ENCODE peak calls at places on chromosomes 12 and 14, in five cellular contexts. One of them, this sample, is unnamed.
A peak's percentile ranks its signal among the peaks of the same experiment; 100 is the strongest.

GRCh38 chr14:24094839-24095195 is 706 bp downstream of the PCK2 start:
- DNase-seq in heart left ventricle: no peak
- DNase-seq in fibroblast of the aortic adventitia: peak; percentile 6
- DNase-seq in NCI-H524 treated with DMSO at 0.1 percent for 48 hours: no peak
- DNase-seq in posterior cingulate gyrus: no peak
- DNase-seq in this sample: no peak

GRCh38 chr12:31662176-31662849 is 2.8 kb downstream of the ETFBKMT start:
- DNase-seq in heart left ventricle: no peak
- DNase-seq in fibroblast of the aortic adventitia: no peak
- DNase-seq in NCI-H524 treated with DMSO at 0.1 percent for 48 hours: no peak
- DNase-seq in posterior cingulate gyrus: no peak
- DNase-seq in this sample: no peak

GRCh38 chr14:36981832-36982528 is 190.4 kb downstream of the SLC25A21 start:
- DNase-seq in heart left ventricle: no peak
- DNase-seq in fibroblast of the aortic adventitia: peak; percentile 55
- DNase-seq in NCI-H524 treated with DMSO at 0.1 percent for 48 hours: no peak
- DNase-seq in posterior cingulate gyrus: no peak
- DNase-seq in this sample: no peak

GRCh38 chr14:22388669-22389625 is 200.1 kb downstream of the DAD1 start:
- DNase-seq in heart left ventricle: no peak
- DNase-seq in fibroblast of the aortic adventitia: peak; percentile 43
- DNase-seq in NCI-H524 treated with DMSO at 0.1 percent for 48 hours: no peak
- DNase-seq in posterior cingulate gyrus: peak; percentile 45
- DNase-seq in this sample: no peak

GRCh38 chr14:35808076-35808657 is 928 bp downstream of the RALGAPA1 start:
- DNase-seq in heart left ventricle: no peak
- DNase-seq in fibroblast of the aortic adventitia: peak; percentile 25
- DNase-seq in NCI-H524 treated with DMSO at 0.1 percent for 48 hours: no peak
- DNase-seq in posterior cingulate gyrus: no peak
- DNase-seq in this sample: peak; percentile 24

GRCh38 chr14:100872241-100872640 is 31.3 kb downstream of the RTL1 start:
- DNase-seq in heart left ventricle: no peak
- DNase-seq in fibroblast of the aortic adventitia: no peak
- DNase-seq in NCI-H524 treated with DMSO at 0.1 percent for 48 hours: no peak
- DNase-seq in posterior cingulate gyrus: no peak
- DNase-seq in this sample: no peak

GRCh38 chr12:9907769-9908168 is 24.4 kb downstream of the CLEC2A start:
- DNase-seq in heart left ventricle: no peak
- DNase-seq in fibroblast of the aortic adventitia: no peak
- DNase-seq in NCI-H524 treated with DMSO at 0.1 percent for 48 hours: no peak
- DNase-seq in posterior cingulate gyrus: no peak
- DNase-seq in this sample: no peak

GRCh38 chr12:106025129-106025528 is 113.6 kb downstream of the NUAK1 start:
- DNase-seq in heart left ventricle: no peak
- DNase-seq in fibroblast of the aortic adventitia: no peak
- DNase-seq in NCI-H524 treated with DMSO at 0.1 percent for 48 hours: no peak
- DNase-seq in posterior cingulate gyrus: no peak
- DNase-seq in this sample: no peak

GRCh38 chr14:55123101-55123500 is 6.0 kb upstream of the LGALS3 start:
- DNase-seq in heart left ventricle: no peak
- DNase-seq in fibroblast of the aortic adventitia: peak; percentile 93
- DNase-seq in NCI-H524 treated with DMSO at 0.1 percent for 48 hours: no peak
- DNase-seq in posterior cingulate gyrus: no peak
- DNase-seq in this sample: no peak

GRCh38 chr14:24839617-24840203 is 205.7 kb upstream of the GZMB start:
- DNase-seq in heart left ventricle: no peak
- DNase-seq in fibroblast of the aortic adventitia: no peak
- DNase-seq in NCI-H524 treated with DMSO at 0.1 percent for 48 hours: no peak
- DNase-seq in posterior cingulate gyrus: no peak
- DNase-seq in this sample: no peak

GRCh38 chr12:542290-543113 is 82.8 kb downstream of the B4GALNT3 start:
- DNase-seq in heart left ventricle: peak; percentile 50
- DNase-seq in fibroblast of the aortic adventitia: no peak
- DNase-seq in NCI-H524 treated with DMSO at 0.1 percent for 48 hours: peak; percentile 72
- DNase-seq in posterior cingulate gyrus: no peak
- DNase-seq in this sample: no peak

GRCh38 chr12:127230843-127231260 is 1036.1 kb upstream of the TMEM132C start:
- DNase-seq in heart left ventricle: no peak
- DNase-seq in fibroblast of the aortic adventitia: peak; percentile 96
- DNase-seq in NCI-H524 treated with DMSO at 0.1 percent for 48 hours: no peak
- DNase-seq in posterior cingulate gyrus: no peak
- DNase-seq in this sample: no peak

GRCh38 chr12:96882862-96883261 is 24.2 kb upstream of the NEDD1 start:
- DNase-seq in heart left ventricle: no peak
- DNase-seq in fibroblast of the aortic adventitia: peak; percentile 77
- DNase-seq in NCI-H524 treated with DMSO at 0.1 percent for 48 hours: no peak
- DNase-seq in posterior cingulate gyrus: no peak
- DNase-seq in this sample: no peak

GRCh38 chr12:20148241-20148640 is 220.1 kb upstream of the PDE3A start:
- DNase-seq in heart left ventricle: no peak
- DNase-seq in fibroblast of the aortic adventitia: no peak
- DNase-seq in NCI-H524 treated with DMSO at 0.1 percent for 48 hours: no peak
- DNase-seq in posterior cingulate gyrus: no peak
- DNase-seq in this sample: no peak

GRCh38 chr12:84912191-84913142 is at the start of gene SLC6A15:
- DNase-seq in heart left ventricle: no peak
- DNase-seq in fibroblast of the aortic adventitia: peak; percentile 86
- DNase-seq in NCI-H524 treated with DMSO at 0.1 percent for 48 hours: peak; percentile 44
- DNase-seq in posterior cingulate gyrus: peak; percentile 79
- DNase-seq in this sample: peak; percentile 90

GRCh38 chr12:15584366-15585041 is 204.7 kb downstream of the EPS8 start:
- DNase-seq in heart left ventricle: no peak
- DNase-seq in fibroblast of the aortic adventitia: peak; percentile 91
- DNase-seq in NCI-H524 treated with DMSO at 0.1 percent for 48 hours: no peak
- DNase-seq in posterior cingulate gyrus: no peak
- DNase-seq in this sample: no peak

GRCh38 chr12:63294327-63294632 is 143.3 kb upstream of the AVPR1A start:
- DNase-seq in heart left ventricle: no peak
- DNase-seq in fibroblast of the aortic adventitia: peak; percentile 39
- DNase-seq in NCI-H524 treated with DMSO at 0.1 percent for 48 hours: no peak
- DNase-seq in posterior cingulate gyrus: no peak
- DNase-seq in this sample: no peak

GRCh38 chr14:32022938-32023466 is 54.1 kb upstream of the ARHGAP5 start:
- DNase-seq in heart left ventricle: no peak
- DNase-seq in fibroblast of the aortic adventitia: no peak
- DNase-seq in NCI-H524 treated with DMSO at 0.1 percent for 48 hours: no peak
- DNase-seq in posterior cingulate gyrus: no peak
- DNase-seq in this sample: no peak

GRCh38 chr14:97177016-97177415 is 379.8 kb downstream of the VRK1 start:
- DNase-seq in heart left ventricle: no peak
- DNase-seq in fibroblast of the aortic adventitia: no peak
- DNase-seq in NCI-H524 treated with DMSO at 0.1 percent for 48 hours: peak; percentile 44
- DNase-seq in posterior cingulate gyrus: no peak
- DNase-seq in this sample: no peak

GRCh38 chr14:58955294-58955821 is 233.1 kb upstream of the DAAM1 start:
- DNase-seq in heart left ventricle: no peak
- DNase-seq in fibroblast of the aortic adventitia: peak; percentile 74
- DNase-seq in NCI-H524 treated with DMSO at 0.1 percent for 48 hours: no peak
- DNase-seq in posterior cingulate gyrus: no peak
- DNase-seq in this sample: no peak

GRCh38 chr14:76461886-76462285 is 85.9 kb downstream of the ESRRB start:
- DNase-seq in heart left ventricle: no peak
- DNase-seq in fibroblast of the aortic adventitia: no peak
- DNase-seq in NCI-H524 treated with DMSO at 0.1 percent for 48 hours: no peak
- DNase-seq in posterior cingulate gyrus: no peak
- DNase-seq in this sample: no peak

GRCh38 chr12:110590806-110591326 is 7.7 kb upstream of the PPTC7 start:
- DNase-seq in heart left ventricle: no peak
- DNase-seq in fibroblast of the aortic adventitia: peak; percentile 74
- DNase-seq in NCI-H524 treated with DMSO at 0.1 percent for 48 hours: no peak
- DNase-seq in posterior cingulate gyrus: no peak
- DNase-seq in this sample: no peak

GRCh38 chr12:52020539-52021336 is 14.0 kb downstream of the TAMALIN start:
- DNase-seq in heart left ventricle: peak; percentile 44
- DNase-seq in fibroblast of the aortic adventitia: peak; percentile 61
- DNase-seq in NCI-H524 treated with DMSO at 0.1 percent for 48 hours: peak; percentile 46
- DNase-seq in posterior cingulate gyrus: peak; percentile 49
- DNase-seq in this sample: no peak

GRCh38 chr12:124026755-124027745 is 54.0 kb downstream of the ZNF664 start:
- DNase-seq in heart left ventricle: peak; percentile 54
- DNase-seq in fibroblast of the aortic adventitia: peak; percentile 46
- DNase-seq in NCI-H524 treated with DMSO at 0.1 percent for 48 hours: no peak
- DNase-seq in posterior cingulate gyrus: no peak
- DNase-seq in this sample: no peak

GRCh38 chr12:46661161-46661845 is 164.5 kb downstream of the SLC38A4 start:
- DNase-seq in heart left ventricle: no peak
- DNase-seq in fibroblast of the aortic adventitia: peak; percentile 95
- DNase-seq in NCI-H524 treated with DMSO at 0.1 percent for 48 hours: peak; percentile 18
- DNase-seq in posterior cingulate gyrus: no peak
- DNase-seq in this sample: peak; percentile 28

GRCh38 chr12:49220972-49221371 is 32.1 kb upstream of the TUBA1A start:
- DNase-seq in heart left ventricle: no peak
- DNase-seq in fibroblast of the aortic adventitia: no peak
- DNase-seq in NCI-H524 treated with DMSO at 0.1 percent for 48 hours: no peak
- DNase-seq in posterior cingulate gyrus: no peak
- DNase-seq in this sample: no peak

GRCh38 chr12:122865268-122866231 is 30.3 kb downstream of the HIP1R start:
- DNase-seq in heart left ventricle: peak; percentile 81
- DNase-seq in fibroblast of the aortic adventitia: no peak
- DNase-seq in NCI-H524 treated with DMSO at 0.1 percent for 48 hours: no peak
- DNase-seq in posterior cingulate gyrus: peak; percentile 42
- DNase-seq in this sample: peak; percentile 46

GRCh38 chr12:60337865-60338549 is 742.2 kb downstream of the SLC16A7 start:
- DNase-seq in heart left ventricle: no peak
- DNase-seq in fibroblast of the aortic adventitia: no peak
- DNase-seq in NCI-H524 treated with DMSO at 0.1 percent for 48 hours: no peak
- DNase-seq in posterior cingulate gyrus: no peak
- DNase-seq in this sample: no peak

GRCh38 chr12:64077922-64078321 is 144.2 kb downstream of the KICS2 start:
- DNase-seq in heart left ventricle: no peak
- DNase-seq in fibroblast of the aortic adventitia: peak; percentile 28
- DNase-seq in NCI-H524 treated with DMSO at 0.1 percent for 48 hours: no peak
- DNase-seq in posterior cingulate gyrus: no peak
- DNase-seq in this sample: no peak

GRCh38 chr12:2221030-2221621 is 168.3 kb downstream of the CACNA1C start:
- DNase-seq in heart left ventricle: peak; percentile 64
- DNase-seq in fibroblast of the aortic adventitia: no peak
- DNase-seq in NCI-H524 treated with DMSO at 0.1 percent for 48 hours: no peak
- DNase-seq in posterior cingulate gyrus: no peak
- DNase-seq in this sample: peak; percentile 84